ENCODE peak calls at places on chromosomes 6 and 20, in four cellular contexts. U is AG09319; Q is dorsolateral prefrontal cortex; O is activated CD4-positive, alpha-beta T cell treated with anti-CD3 and anti-CD28 coated beads, Interleukin-2, amount 10 ng/mL, durations not matched to agents 7 days and 5 days. W is an unnamed sample.

GRCh38 chr6:166760288-166760687 is 133.2 kb upstream of the RPS6KA2 start:
- DNase-seq in U (no peak), Q (no peak), O (peak; percentile 83), W (peak; percentile 70)

GRCh38 chr6:136067731-136068341 is 182.3 kb downstream of the MTFR2 start:
- DNase-seq in U (no peak), Q (no peak), O (no peak), W (no peak)

GRCh38 chr6:133973109-133973971 is 20.3 kb downstream of the TBPL1 start:
- DNase-seq in U (no peak), Q (no peak), O (peak; percentile 25), W (peak; percentile 63)

GRCh38 chr6:117907600-117908245 is 659 bp downstream of the SLC35F1 start:
- DNase-seq in U (no peak), Q (peak; percentile 38), O (no peak), W (no peak)

GRCh38 chr6:123017313-123017712 is 21.3 kb downstream of the CLVS2 start:
- DNase-seq in U (no peak), Q (no peak), O (no peak), W (no peak)

GRCh38 chr6:20483902-20484497 is 50.3 kb upstream of the CDKAL1 start:
- DNase-seq in U (no peak), Q (no peak), O (no peak), W (no peak)

GRCh38 chr20:24149881-24150307 is 161.3 kb upstream of the GGTLC1 start:
- DNase-seq in U (no peak), Q (no peak), O (no peak), W (no peak)

GRCh38 chr20:63702036-63702665 is 5.6 kb downstream of the ARFRP1 start:
- DNase-seq in U (no peak), Q (no peak), O (no peak), W (no peak)

GRCh38 chr6:37239950-37240713 is 17.4 kb upstream of the TBC1D22B start:
- DNase-seq in U (peak; percentile 80), Q (peak; percentile 46), O (peak; percentile 37), W (peak; percentile 55)

GRCh38 chr6:79250107-79250514 is 15.6 kb upstream of the HMGN3 start:
- DNase-seq in U (no peak), Q (no peak), O (peak; percentile 8), W (no peak)

GRCh38 chr6:155061381-155061780 is 66.3 kb downstream of the TIAM2 start:
- DNase-seq in U (no peak), Q (no peak), O (no peak), W (no peak)

GRCh38 chr6:107674995-107675738 is 148.9 kb downstream of the SCML4 start:
- DNase-seq in U (no peak), Q (peak; percentile 85), O (peak; percentile 90), W (peak; percentile 76)

GRCh38 chr6:978937-979685 is 286.2 kb upstream of the EXOC2 start:
- DNase-seq in U (no peak), Q (no peak), O (no peak), W (no peak)

GRCh38 chr20:53826090-53826489 is 232.5 kb upstream of the ZNF217 start:
- DNase-seq in U (no peak), Q (no peak), O (no peak), W (no peak)

GRCh38 chr6:108619431-108620197 is 58.9 kb downstream of the FOXO3 start:
- DNase-seq in U (no peak), Q (no peak), O (no peak), W (no peak)

GRCh38 chr6:35047265-35048011 is 93.7 kb downstream of the TCP11 start:
- DNase-seq in U (no peak), Q (no peak), O (no peak), W (peak; percentile 83)

GRCh38 chr6:34514593-34515472 is 41.3 kb downstream of the SPDEF start:
- DNase-seq in U (no peak), Q (peak; percentile 91), O (no peak), W (no peak)

GRCh38 chr20:35270021-35270902 is 7.7 kb downstream of the MMP24OS start:
- DNase-seq in U (no peak), Q (no peak), O (no peak), W (no peak)

GRCh38 chr6:11459002-11459658 is 78.4 kb upstream of the TMEM170B start:
- DNase-seq in U (no peak), Q (no peak), O (no peak), W (no peak)

GRCh38 chr6:129195666-129196065 is 312.7 kb downstream of the LAMA2 start:
- DNase-seq in U (no peak), Q (no peak), O (no peak), W (no peak)

GRCh38 chr6:82248233-82248735 is 740 bp upstream of the IBTK start:
- DNase-seq in U (no peak), Q (peak; percentile 48), O (no peak), W (peak; percentile 41)

GRCh38 chr6:124995645-124996325 is 33.5 kb downstream of the RNF217 start:
- DNase-seq in U (no peak), Q (no peak), O (no peak), W (no peak)

W was measured in Jurkat, Clone E6-1.